ENCODE peak calls at places on chromosomes 1 and 21, in five cellular contexts. E, S, I, X and T are unnamed samples.

GRCh38 chr1:147756336-147756735 is 4.1 kb downstream of the GJA5 start:
- DNase-seq in S (no peak), I (no peak), E (no peak), X (no peak), T (no peak)

GRCh38 chr1:223622132-223622842 is 43.2 kb downstream of the CAPN8 start:
- DNase-seq in S (no peak), E (no peak), X (no peak), I (no peak), T (no peak)

GRCh38 chr1:241934181-241934815 is 23.3 kb upstream of the BECN2 start:
- DNase-seq in E (peak; percentile 80), S (no peak), I (no peak), X (peak; percentile 74), T (no peak)

GRCh38 chr1:159040206-159040605 is 30.5 kb downstream of the IFI16 start:
- DNase-seq in E (no peak), I (no peak), S (no peak), X (peak; percentile 81), T (peak; percentile 34)

GRCh38 chr1:168903237-168903830 is 174.3 kb upstream of the DPT start:
- DNase-seq in I (no peak), X (no peak), S (no peak), E (no peak), T (no peak)

GRCh38 chr1:7878027-7878426 is 25.2 kb upstream of the UTS2 start:
- DNase-seq in S (no peak), X (no peak), E (no peak), I (no peak), T (no peak)

GRCh38 chr1:205144046-205144720 is 22.4 kb upstream of the RBBP5 start:
- DNase-seq in E (no peak), S (no peak), I (no peak), X (no peak), T (no peak)

GRCh38 chr1:50420689-50421365 is 2.4 kb downstream of the DMRTA2 start:
- DNase-seq in S (no peak), E (no peak), X (no peak), I (no peak), T (no peak)

GRCh38 chr1:97308131-97308530 is 586.5 kb downstream of the PTBP2 start:
- DNase-seq in I (no peak), S (no peak), X (peak; percentile 79), E (no peak), T (peak; percentile 15)

GRCh38 chr1:54268714-54269297 is 68.8 kb downstream of the MRPL37 start:
- DNase-seq in I (peak; percentile 31), S (no peak), E (no peak), X (peak; percentile 16), T (no peak)

GRCh38 chr1:40344597-40344996 is 27.5 kb upstream of the COL9A2 start:
- DNase-seq in E (peak; percentile 41), I (peak; percentile 75), S (peak; percentile 52), X (peak; percentile 49), T (peak; percentile 23)

GRCh38 chr21:37631319-37632117 is 264.9 kb downstream of the DYRK1A start:
- DNase-seq in I (no peak), S (no peak), X (no peak), E (no peak), T (no peak)

GRCh38 chr1:3740038-3740437 is 12.2 kb upstream of the CCDC27 start:
- DNase-seq in I (no peak), E (no peak), X (no peak), S (no peak), T (no peak)

GRCh38 chr1:192544983-192545393 is 30.6 kb upstream of the RGS1 start:
- DNase-seq in S (no peak), I (no peak), X (peak; percentile 93), E (no peak), T (no peak)

GRCh38 chr1:21904475-21904724 is 32.7 kb downstream of the HSPG2 start:
- DNase-seq in X (no peak), I (no peak), E (no peak), S (peak; percentile 85), T (no peak)

GRCh38 chr1:21906173-21907078 is 30.7 kb downstream of the HSPG2 start:
- DNase-seq in I (peak; percentile 95), E (peak; percentile 76), S (no peak), X (no peak), T (no peak)

GRCh38 chr1:21907079-21907418 is 30.1 kb downstream of the HSPG2 start:
- DNase-seq in X (no peak), E (no peak), I (no peak), S (no peak), T (no peak)

GRCh38 chr1:21903638-21904474 is 33.3 kb downstream of the HSPG2 start:
- DNase-seq in S (no peak), X (no peak), I (peak; percentile 38), E (no peak), T (no peak)

DNA sequence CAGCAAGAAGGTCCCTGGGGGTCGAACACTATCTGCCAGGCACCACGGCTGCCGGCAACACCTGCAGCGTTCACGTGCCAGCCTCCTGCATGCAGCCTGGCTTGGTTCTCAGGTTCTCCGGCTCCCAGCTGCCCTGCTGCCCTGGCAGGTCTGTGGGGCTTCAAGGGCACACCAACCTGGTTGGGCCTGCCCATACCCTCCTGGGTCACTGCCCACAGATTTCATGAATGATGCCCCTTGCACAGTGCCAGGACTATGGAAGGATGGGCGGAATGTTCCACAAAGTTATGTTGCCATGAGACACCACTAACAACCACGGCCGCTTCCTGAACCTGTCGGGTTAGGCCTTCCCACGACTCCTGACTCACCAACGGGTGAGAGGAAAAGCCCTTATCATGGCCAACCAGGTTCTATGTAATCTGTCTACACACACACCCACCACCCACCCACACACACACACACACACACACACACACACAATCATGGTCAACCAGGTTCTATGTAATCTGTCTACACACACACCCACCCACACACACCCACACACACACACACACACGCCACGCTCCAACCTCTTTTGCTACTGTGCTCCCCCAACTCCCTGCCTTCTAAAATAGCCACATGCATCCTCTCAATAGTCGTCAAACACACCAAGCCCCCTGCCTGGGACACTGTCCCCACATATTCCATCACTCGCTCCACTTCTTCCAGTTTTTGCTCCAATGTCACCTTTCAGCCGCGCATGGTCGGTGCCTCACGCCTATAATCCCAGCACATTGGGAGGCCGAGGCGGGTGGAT is 32.2 kb downstream of the HSPG2 start:
- DNase-seq in X (peak; percentile 97), I (peak; percentile 73), S (peak; percentile 82), E (no peak), T (no peak)
- H3K27ac ChIP-seq in X (peak overlapping the region; percentile 79), I (peak overlapping the region; percentile 96), S (peak overlapping the region; percentile 94), E (no peak overlapping the region), T (no peak overlapping the region)

GRCh38 chr1:187721216-187721615 is 892.5 kb downstream of the PLA2G4A start:
- DNase-seq in X (no peak), E (no peak), I (no peak), S (no peak), T (no peak)
- H3K4me3 ChIP-seq in X (no peak overlapping the region), E (no peak overlapping the region), I (no peak overlapping the region), S (no peak overlapping the region), T (no peak overlapping the region)

GRCh38 chr1:24165500-24165899 is 21.6 kb downstream of the IFNLR1 start:
- DNase-seq in X (no peak), I (no peak), E (no peak), S (no peak), T (no peak)

GRCh38 chr1:24161270-24161669 is 18.3 kb upstream of the IL22RA1 start:
- DNase-seq in I (no peak), E (no peak), X (no peak), S (peak; percentile 47), T (no peak)

GRCh38 chr1:24166988-24167387 is 20.1 kb downstream of the IFNLR1 start:
- DNase-seq in S (no peak), X (no peak), I (no peak), E (no peak), T (no peak)

GRCh38 chr1:24168246-24168645 is 18.8 kb downstream of the IFNLR1 start:
- DNase-seq in I (no peak), E (no peak), X (no peak), S (no peak), T (no peak)

DNA sequence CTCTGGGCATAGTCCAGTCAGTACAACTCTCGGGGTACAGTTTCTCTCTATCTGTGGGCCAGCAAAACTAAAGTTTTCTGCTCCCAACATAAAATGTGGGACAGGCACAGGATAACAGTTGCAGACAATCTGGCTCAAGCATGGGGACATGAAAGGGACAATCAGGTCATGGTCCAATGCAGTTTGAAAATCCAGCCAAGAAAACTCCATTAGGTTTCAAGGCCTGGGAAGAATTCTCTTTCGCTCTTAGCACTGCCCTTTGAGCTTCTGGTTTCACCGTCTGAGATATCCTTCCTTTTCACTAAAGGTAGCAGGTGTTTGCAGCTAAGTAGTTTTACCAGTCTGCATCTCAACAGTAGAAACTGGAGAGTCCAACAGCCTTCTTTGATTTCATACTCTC is 21.1 kb upstream of the IL22RA1 start:
- DNase-seq in I (no peak), E (no peak), X (no peak), S (no peak), T (no peak)
- H3K27me3 ChIP-seq in I (no peaks in the 10 kb centered on the region), E (no peaks in the 10 kb centered on the region), X (peaks cover 21% of the 10 kb centered on the region), S (no peaks in the 10 kb centered on the region), T (peaks cover 37% of the 10 kb centered on the region)

DNA sequence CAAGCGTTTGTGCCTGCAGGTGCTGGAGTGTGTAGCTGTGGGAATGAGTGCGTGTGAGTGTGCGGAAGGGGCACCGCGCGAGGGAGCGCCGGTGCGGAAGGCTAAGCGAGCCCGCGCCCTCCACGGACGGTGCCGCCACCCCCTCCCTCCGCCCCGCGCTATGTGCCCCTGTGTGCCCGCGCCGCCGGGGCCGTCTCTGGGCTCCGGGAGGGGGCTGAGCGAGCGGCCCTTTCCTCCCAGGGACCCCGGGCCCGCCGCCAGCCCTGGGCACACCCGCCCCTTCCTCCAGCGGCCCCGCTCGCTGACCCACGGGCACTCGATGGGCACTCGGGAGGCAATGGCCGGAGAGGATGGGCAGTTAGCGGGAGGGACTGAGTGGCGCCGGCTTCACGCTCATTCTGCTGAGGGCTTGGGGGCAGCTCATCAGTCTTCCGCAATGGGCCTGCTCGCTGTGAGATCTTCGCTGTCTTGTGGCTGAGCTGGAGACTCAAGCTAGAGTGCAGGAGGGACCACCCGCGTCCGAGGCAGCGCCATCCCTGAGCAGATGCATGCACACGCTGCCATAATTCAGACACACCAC is 8.6 kb upstream of the ADGRB2 start:
- DNase-seq in X (no peak), I (no peak), S (no peak), E (no peak), T (no peak)
- H3K27ac ChIP-seq in X (no peak overlapping the region), I (no peak overlapping the region), S (no peak overlapping the region), E (no peak overlapping the region), T (no peak overlapping the region)

GRCh38 chr1:38261574-38261973 is 215.0 kb upstream of the POU3F1 start:
- DNase-seq in S (no peak), E (no peak), I (no peak), X (no peak), T (no peak)

GRCh38 chr1:38253314-38253713 is 206.7 kb upstream of the POU3F1 start:
- DNase-seq in S (no peak), X (no peak), I (no peak), E (no peak), T (no peak)

GRCh38 chr1:38256072-38256471 is 209.5 kb upstream of the POU3F1 start:
- DNase-seq in S (no peak), E (no peak), I (no peak), X (no peak), T (no peak)

GRCh38 chr1:38258085-38258484 is 211.5 kb upstream of the POU3F1 start:
- DNase-seq in S (no peak), E (no peak), X (no peak), I (no peak), T (no peak)

GRCh38 chr1:38257374-38257773 is 210.8 kb upstream of the POU3F1 start:
- DNase-seq in E (no peak), I (no peak), S (no peak), X (no peak), T (no peak)
- H3K4me3 ChIP-seq in E (no peak overlapping the region), I (no peak overlapping the region), S (no peak overlapping the region), X (no peak overlapping the region), T (no peak overlapping the region)